ENCODE peak calls at places on chromosomes 3 and 15, in six cellular contexts. R, L, B, K, M and Y are unnamed samples.

GRCh38 chr3:100993309-100993708 is at the start of gene ABI3BP:
- DNase-seq in R (no peak), B (peak; percentile 76), M (peak; percentile 42), L (peak; percentile 90), K (peak; percentile 88), Y (peak; percentile 59)

GRCh38 chr15:40695469-40695910 is 516 bp downstream of the RAD51 start:
- DNase-seq in R (no peak), K (peak; percentile 38), L (peak; percentile 48), M (no peak), B (peak; percentile 22), Y (no peak)

GRCh38 chr3:124149774-124150173 is 157.8 kb upstream of the ROPN1 start:
- DNase-seq in M (no peak), L (no peak), R (no peak), B (no peak), K (no peak), Y (no peak)

GRCh38 chr3:181569356-181569940 is 142.3 kb upstream of the SOX2 start:
- DNase-seq in B (no peak), K (no peak), M (no peak), R (no peak), L (no peak), Y (no peak)

GRCh38 chr3:133380481-133381225 is 19.2 kb upstream of the BFSP2 start:
- DNase-seq in R (no peak), L (no peak), B (no peak), M (no peak), K (no peak), Y (no peak)

GRCh38 chr3:12252859-12253258 is 36.0 kb upstream of the PPARG start:
- DNase-seq in L (no peak), K (no peak), M (no peak), B (no peak), R (no peak), Y (no peak)

GRCh38 chr3:89742546-89742945 is 635.1 kb downstream of the EPHA3 start:
- DNase-seq in L (no peak), M (no peak), B (no peak), R (no peak), K (no peak), Y (no peak)

GRCh38 chr3:79297242-79297641 is 470.6 kb downstream of the ROBO1 start:
- DNase-seq in B (peak; percentile 95), R (no peak), L (peak; percentile 97), M (peak; percentile 85), K (peak; percentile 78), Y (peak; percentile 89)

GRCh38 chr3:149586871-149587270 is 71.0 kb downstream of the WWTR1 start:
- DNase-seq in B (peak; percentile 81), L (peak; percentile 62), K (no peak), M (no peak), R (no peak), Y (no peak)

GRCh38 chr15:73345658-73346057 is 23.1 kb downstream of the HCN4 start:
- DNase-seq in L (no peak), K (no peak), B (no peak), M (no peak), R (no peak), Y (no peak)

GRCh38 chr3:46998121-46998851 is 18.8 kb downstream of the NBEAL2 start:
- DNase-seq in R (no peak), M (no peak), K (peak; percentile 68), B (no peak), L (peak; percentile 65), Y (no peak)

DNA sequence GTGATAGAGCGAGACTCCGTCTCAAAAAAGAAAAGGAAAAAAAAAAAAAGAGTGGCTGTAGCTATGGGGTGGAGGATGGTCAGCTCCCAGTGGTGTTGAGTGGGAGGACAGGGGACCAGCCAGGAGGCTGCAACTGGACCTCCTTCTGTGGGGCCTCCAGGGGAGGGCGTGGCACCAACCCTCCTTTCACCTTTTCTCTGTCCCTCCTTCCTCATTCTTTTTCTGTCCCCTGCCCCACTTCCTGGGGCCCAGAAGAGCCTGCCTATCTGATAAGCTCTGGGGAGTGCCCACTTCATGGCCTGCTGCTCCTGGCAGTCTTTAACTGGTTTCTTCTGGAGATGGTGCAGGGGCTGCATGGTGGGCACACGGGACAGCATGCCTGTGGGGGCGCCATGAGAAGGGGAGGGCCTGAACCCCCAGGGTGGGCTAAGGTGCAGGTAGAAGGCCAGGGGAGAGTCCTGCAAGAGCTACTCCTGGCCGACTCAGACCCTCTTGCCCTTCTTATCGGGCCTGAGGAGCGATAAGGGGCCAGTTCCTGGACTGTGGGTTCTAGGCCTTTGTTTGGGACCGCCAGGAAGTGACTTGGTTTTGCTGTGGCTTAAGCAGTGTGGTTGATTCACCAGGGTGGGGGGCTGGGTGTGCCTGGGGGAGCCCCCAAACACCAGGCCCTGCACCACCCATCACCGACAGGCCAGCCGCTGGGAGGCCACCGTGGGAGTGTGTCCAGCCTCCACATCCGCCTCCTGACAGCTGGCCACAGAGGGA is 49.4 kb upstream of the FLNB start:
- DNase-seq in B (peak; percentile 50), K (peak; percentile 69), R (no peak), L (peak; percentile 39), M (no peak), Y (no peak)
- TF ChIP-seq CTCF in B (no peak), K (no peak), R (no peak), L (no peak), M (no peak), Y (no peak)

DNA sequence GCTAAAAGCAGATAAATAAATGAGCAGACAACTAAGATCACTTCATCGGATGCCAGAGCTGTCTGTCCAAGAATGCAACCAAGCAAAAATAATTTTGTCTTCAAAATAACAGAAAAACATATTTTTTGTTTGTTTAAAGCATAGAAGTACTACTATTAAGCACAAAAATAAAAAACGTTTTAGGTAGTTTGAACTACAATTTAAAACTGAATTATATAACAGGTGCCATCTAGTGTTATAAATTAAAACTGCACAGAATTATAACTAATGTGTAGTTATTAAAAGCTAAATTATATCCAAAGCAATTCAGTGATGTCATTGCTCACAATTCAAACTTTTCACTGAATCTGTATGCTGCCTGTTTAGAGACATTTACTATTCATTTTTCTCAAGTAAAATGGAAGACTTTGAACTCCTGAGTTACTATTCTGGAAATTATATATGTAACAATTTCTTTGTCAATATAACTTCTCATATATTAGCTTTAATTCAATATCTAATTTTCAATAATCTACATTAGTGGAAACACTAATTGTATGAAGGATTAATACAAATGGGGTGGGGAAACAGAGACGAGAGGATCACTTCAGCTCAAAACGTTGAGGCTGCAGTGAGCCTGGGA is 29.5 kb downstream of the LINS1 start:
- DNase-seq in M (no peak), B (no peak), R (no peak), L (peak; percentile 37), K (peak; percentile 52), Y (no peak)
- TF ChIP-seq CTCF in M (peak; percentile 38), B (peak; percentile 33), R (no peak), L (peak; percentile 44), K (peak; percentile 42), Y (peak; percentile 27)

DNA sequence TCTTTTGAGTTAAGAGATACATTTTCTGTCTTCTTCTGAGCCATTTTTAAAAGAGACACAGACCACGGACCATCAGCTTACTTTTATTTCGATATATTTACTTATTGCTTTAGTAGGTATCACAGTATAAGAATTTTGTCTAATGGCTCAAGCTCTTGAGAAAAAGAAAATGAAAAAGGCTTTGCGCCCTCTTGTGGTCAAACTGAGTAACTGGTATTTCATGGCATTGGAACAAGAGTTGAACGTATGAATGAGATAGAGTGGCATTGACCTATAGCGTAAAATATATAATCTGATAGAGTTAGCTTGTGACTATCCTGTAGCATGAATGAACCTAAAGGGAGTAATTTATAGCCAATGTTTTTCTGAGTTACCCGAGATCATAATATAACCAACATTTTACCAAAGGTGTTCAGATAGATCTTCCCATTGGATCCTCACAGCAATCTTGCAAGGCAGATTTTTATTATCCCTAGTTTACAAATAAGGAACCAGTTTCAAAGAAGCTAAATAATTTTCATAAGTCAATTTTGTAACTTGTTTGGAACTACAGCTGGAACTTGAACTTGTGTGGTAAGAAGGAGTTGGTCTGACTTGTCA is 154.6 kb downstream of the POLR2M start:
- DNase-seq in L (peak; percentile 85), B (peak; percentile 35), M (peak; percentile 44), K (peak; percentile 83), R (no peak), Y (peak; percentile 39)
- TF ChIP-seq CTCF in L (peak; percentile 74), B (peak; percentile 76), M (peak; percentile 84), K (peak; percentile 75), R (peak; percentile 65), Y (peak; percentile 75)

DNA sequence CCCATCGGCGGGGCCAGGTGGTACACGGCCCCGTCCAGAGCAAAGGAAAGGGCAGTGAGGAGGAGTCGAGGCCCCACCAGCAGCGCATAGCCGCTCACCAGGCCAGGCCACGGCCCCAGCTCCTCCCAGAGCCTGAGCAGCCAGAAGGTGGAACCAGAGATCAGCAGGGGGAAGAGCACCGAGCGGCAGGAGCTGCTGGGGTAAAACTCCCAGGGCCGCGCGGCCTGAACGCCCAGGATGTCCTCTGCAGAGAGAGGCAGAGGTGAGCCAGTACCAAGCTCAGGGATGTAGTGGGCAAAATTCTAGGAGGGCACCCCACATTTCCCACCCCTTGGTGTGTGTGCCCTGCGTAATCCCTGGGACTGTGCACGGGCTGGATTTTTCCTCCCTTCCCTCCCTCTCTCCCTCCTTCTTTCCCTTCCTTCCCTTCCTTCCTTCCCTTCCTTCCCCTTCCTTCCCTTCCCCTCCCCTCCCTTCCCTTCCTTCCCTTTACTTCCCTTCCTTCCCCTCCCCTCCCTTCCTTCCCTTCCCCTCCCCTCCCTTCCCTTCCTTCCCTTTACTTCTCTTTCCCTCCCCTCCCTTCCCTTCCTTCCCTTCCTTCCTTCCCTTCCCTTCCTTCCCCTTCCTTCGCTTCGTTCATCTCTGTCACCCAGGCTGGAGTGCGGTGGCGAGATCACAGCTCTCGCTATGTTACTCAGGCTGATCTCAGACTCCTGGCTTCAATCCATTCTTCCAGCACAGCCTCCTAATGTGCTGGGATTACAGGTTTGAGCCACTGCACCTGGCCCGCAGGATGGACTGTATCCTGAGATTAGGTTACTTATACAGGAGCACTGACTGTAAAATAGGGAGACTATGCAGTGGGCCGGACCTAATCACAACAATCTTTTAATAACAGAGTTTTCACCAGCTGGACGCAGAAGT is 6.4 kb upstream of the NCBP2 start:
- DNase-seq in L (peak; percentile 43), B (no peak), R (no peak), M (no peak), K (no peak), Y (no peak)
- TF ChIP-seq CTCF in L (peak; percentile 48), B (no peak), R (no peak), M (peak; percentile 15), K (peak; percentile 24), Y (peak; percentile 2)